ENCODE peak calls at places on chromosomes 3 and 15, in five cellular contexts. Q is HCT116, Y is HepG2, X is Karpas-422, U is PC-3. V is an unnamed sample.

GRCh38 chr3:13655074-13655913 is 106.4 kb downstream of the FBLN2 start:
- DNase-seq in X (no peak), Y (no peak), Q (no peak), U (peak; percentile 70), V (peak; percentile 85)

GRCh38 chr3:16464499-16465150 is 48.9 kb downstream of the RFTN1 start:
- DNase-seq in Y (no peak), U (no peak), X (no peak), Q (no peak), V (no peak)

GRCh38 chr3:16515885-16516420 is 2.5 kb upstream of the RFTN1 start:
- DNase-seq in Y (no peak), Q (no peak), X (peak; percentile 64), U (no peak), V (no peak)

GRCh38 chr15:58962662-58963565 is 24.5 kb upstream of the RNF111 start:
- DNase-seq in X (no peak), Q (no peak), U (peak; percentile 59), Y (no peak), V (peak; percentile 8)

GRCh38 chr3:194313642-194314430 is 37.3 kb downstream of the CPN2 start:
- DNase-seq in Q (no peak), U (peak; percentile 12), X (no peak), Y (no peak), V (no peak)

GRCh38 chr15:62417444-62417843 is 252.4 kb upstream of the C2CD4B start:
- DNase-seq in U (no peak), X (no peak), Q (no peak), Y (no peak), V (no peak)

GRCh38 chr3:64144241-64144900 is 80.9 kb downstream of the PRICKLE2 start:
- DNase-seq in Y (no peak), Q (no peak), U (no peak), X (no peak), V (no peak)

GRCh38 chr15:54345827-54346226 is 367.6 kb downstream of the UNC13C start:
- DNase-seq in U (no peak), Q (no peak), X (no peak), Y (no peak), V (no peak)

GRCh38 chr3:157160652-157161480 is 919 bp upstream of the CCNL1 start:
- DNase-seq in Y (peak; percentile 80), X (peak; percentile 83), U (peak; percentile 87), Q (peak; percentile 53), V (peak; percentile 95)

GRCh38 chr15:31439328-31439727 is 112.7 kb downstream of the KLF13 start:
- DNase-seq in Q (peak; percentile 21), X (peak; percentile 58), U (peak; percentile 41), Y (peak; percentile 35), V (no peak)

GRCh38 chr3:157491136-157491535 is 12.1 kb downstream of the VEPH1 start:
- DNase-seq in Y (no peak), X (no peak), U (peak; percentile 41), Q (no peak), V (no peak)

GRCh38 chr3:16357698-16358097 is 92.7 kb downstream of the OXNAD1 start:
- DNase-seq in Y (no peak), Q (no peak), U (no peak), X (no peak), V (no peak)

GRCh38 chr15:81531141-81531592 is 157.2 kb upstream of the TMC3 start:
- DNase-seq in U (peak; percentile 2), Q (no peak), X (no peak), Y (no peak), V (peak; percentile 65)

GRCh38 chr3:1191061-1191460 is 98.2 kb downstream of the CNTN6 start:
- DNase-seq in U (no peak), X (no peak), Y (no peak), Q (no peak), V (peak; percentile 5)

GRCh38 chr3:121661376-121661775 is 673 bp upstream of the HCLS1 start:
- DNase-seq in Y (no peak), X (no peak), U (no peak), Q (no peak), V (no peak)

GRCh38 chr3:177673105-177673804 is 476.0 kb upstream of the TBL1XR1 start:
- DNase-seq in X (no peak), Y (no peak), Q (no peak), U (no peak), V (peak; percentile 57)

GRCh38 chr3:154018100-154018696 is 103.0 kb upstream of the ARHGEF26 start:
- DNase-seq in X (peak; percentile 77), U (peak; percentile 67), Y (peak; percentile 33), Q (peak; percentile 45), V (peak; percentile 57)

GRCh38 chr3:23567917-23568316 is 237.8 kb upstream of the UBE2E1 start:
- DNase-seq in Q (peak; percentile 36), Y (no peak), X (no peak), U (peak; percentile 96), V (no peak)

GRCh38 chr15:84604804-84605203 is 4.0 kb downstream of the ZSCAN2 start:
- DNase-seq in X (no peak), Y (no peak), Q (no peak), U (no peak), V (no peak)

GRCh38 chr3:10280571-10280970 is 12.2 kb downstream of the GHRL start:
- DNase-seq in Q (no peak), X (no peak), U (no peak), Y (no peak), V (no peak)

GRCh38 chr15:65008989-65009388 is 19.3 kb upstream of the SPG21 start:
- DNase-seq in X (peak; percentile 67), U (no peak), Y (no peak), Q (no peak), V (no peak)

GRCh38 chr3:31752305-31753049 is 219.8 kb downstream of the STT3B start:
- DNase-seq in X (no peak), Q (no peak), U (no peak), Y (no peak), V (no peak)

GRCh38 chr3:31753050-31753425 is 220.3 kb downstream of the STT3B start:
- DNase-seq in X (no peak), Q (no peak), Y (no peak), U (no peak), V (no peak)

GRCh38 chr3:31758342-31758741 is 222.7 kb downstream of the OSBPL10 start:
- DNase-seq in U (no peak), Q (no peak), X (no peak), Y (no peak), V (no peak)

GRCh38 chr3:31754575-31755278 is 222.0 kb downstream of the STT3B start:
- DNase-seq in Q (no peak), X (no peak), U (peak; percentile 7), Y (no peak), V (no peak)

DNA sequence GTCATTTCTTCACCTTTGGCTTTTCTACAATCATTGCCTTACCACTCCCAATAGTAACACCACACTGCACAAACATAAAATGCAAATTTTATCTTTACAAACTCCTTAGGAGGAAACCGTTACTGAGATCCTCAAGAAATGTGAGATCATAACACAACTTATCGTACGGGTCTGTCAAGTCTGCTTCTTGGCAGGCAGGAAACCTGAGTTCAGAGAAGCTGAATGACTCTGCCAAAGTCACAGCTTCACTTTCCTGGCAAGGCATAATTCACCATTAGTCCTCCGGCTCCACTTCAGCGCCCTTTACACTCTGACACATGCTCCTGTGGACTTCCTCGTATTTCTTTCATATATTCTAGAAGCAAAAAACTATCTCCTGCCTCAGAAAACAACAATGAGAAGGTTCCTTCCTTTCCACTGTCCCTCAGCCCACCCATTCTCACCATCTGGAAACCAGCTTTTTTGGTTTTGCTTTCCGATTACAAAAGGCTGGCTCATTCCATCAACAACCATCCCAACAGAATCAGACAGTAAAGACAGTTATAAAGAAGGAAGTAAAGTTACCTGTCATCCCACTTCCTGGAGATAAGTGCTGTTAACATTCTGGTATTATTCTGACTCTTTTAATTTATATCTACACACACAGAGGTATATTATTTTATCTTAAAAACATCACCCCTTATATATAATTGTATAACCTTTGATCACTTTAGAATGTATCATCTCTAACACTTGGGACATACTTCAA is 223.4 kb downstream of the STT3B start:
- DNase-seq in Y (no peak), X (no peak), Q (no peak), U (no peak), V (no peak)
- H3K27me3 ChIP-seq in Y (no peaks in the 10 kb centered on the region), X (no peaks in the 10 kb centered on the region), Q (no peaks in the 10 kb centered on the region), U (no peaks in the 10 kb centered on the region), V (no peaks in the 10 kb centered on the region)

GRCh38 chr3:86988986-86989385 is 2.0 kb downstream of the VGLL3 start:
- DNase-seq in X (no peak), U (no peak), Q (no peak), Y (no peak), V (no peak)
- H3K4me2 ChIP-seq in X (no peak overlapping the region), U (no peak overlapping the region), Q (no peak overlapping the region), Y (no peak overlapping the region), V (peak overlapping the region; percentile 83)

GRCh38 chr15:72404356-72404755 is 6.3 kb downstream of the TMEM202 start:
- DNase-seq in U (no peak), Q (no peak), X (no peak), Y (no peak), V (no peak)

GRCh38 chr15:72402726-72403125 is 4.6 kb downstream of the TMEM202 start:
- DNase-seq in Y (no peak), U (no peak), Q (no peak), X (no peak), V (no peak)

GRCh38 chr15:72411544-72411943 is 13.4 kb downstream of the TMEM202 start:
- DNase-seq in Y (no peak), X (no peak), Q (no peak), U (no peak), V (no peak)

DNA sequence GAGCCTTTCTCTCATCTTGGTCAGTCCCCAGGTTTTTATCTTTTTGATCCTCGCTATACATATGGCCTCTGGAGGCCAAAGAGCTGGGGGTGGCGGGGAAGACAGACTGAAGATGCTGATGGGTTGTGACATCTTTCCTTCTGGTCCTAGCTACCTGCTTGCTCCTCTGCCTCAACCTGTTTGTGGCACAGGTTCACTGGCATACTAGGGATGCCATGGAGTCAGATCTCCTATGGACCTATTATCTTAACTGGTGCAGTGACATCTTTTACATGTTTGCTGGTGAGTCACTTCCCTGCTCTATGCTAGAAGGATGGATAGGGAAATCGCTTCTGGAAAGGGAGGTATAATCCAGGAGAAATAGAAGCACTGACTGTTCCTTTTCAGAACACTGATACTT is 8.8 kb downstream of the TMEM202 start:
- DNase-seq in X (peak; percentile 26), Q (no peak), U (no peak), Y (no peak), V (no peak)
- H3K27me3 ChIP-seq in X (no peaks in the 10 kb centered on the region), Q (peaks cover 62% of the 10 kb centered on the region), U (peaks cover 76% of the 10 kb centered on the region), Y (peaks cover 10% of the 10 kb centered on the region), V (peaks cover 65% of the 10 kb centered on the region)

GRCh38 chr15:41937568-41937923 is 34.8 kb downstream of the EHD4 start:
- DNase-seq in U (no peak), X (no peak), Q (no peak), Y (no peak), V (no peak)

GRCh38 chr15:41935566-41936020 is 36.8 kb downstream of the EHD4 start:
- DNase-seq in X (peak; percentile 67), Y (no peak), Q (no peak), U (peak; percentile 60), V (no peak)

GRCh38 chr15:41934843-41935242 is 37.5 kb downstream of the EHD4 start:
- DNase-seq in U (peak; percentile 85), Y (no peak), Q (no peak), X (peak; percentile 69), V (no peak)

GRCh38 chr15:41936649-41937567 is 35.4 kb downstream of the EHD4 start:
- DNase-seq in U (no peak), Y (no peak), Q (no peak), X (no peak), V (no peak)

GRCh38 chr15:41936155-41936554 is 36.2 kb downstream of the EHD4 start:
- DNase-seq in Q (no peak), Y (no peak), X (no peak), U (no peak), V (no peak)
- H3K4me2 ChIP-seq in Q (no peak overlapping the region), Y (no peak overlapping the region), X (peak overlapping the region; percentile 57), U (peak overlapping the region; percentile 70), V (no peak overlapping the region)

GRCh38 chr3:124386006-124386405 is 344.2 kb upstream of the UMPS start:
- DNase-seq in X (no peak), U (no peak), Q (no peak), Y (no peak), V (no peak)
- H3K27me3 ChIP-seq in X (no peaks in the 10 kb centered on the region), U (no peaks in the 10 kb centered on the region), Q (peaks cover 95% of the 10 kb centered on the region), Y (peaks cover 16% of the 10 kb centered on the region), V (no peaks in the 10 kb centered on the region)